ENCODE peak calls at places on chromosomes 12 and 14, in five cellular contexts. M is uterus, L is transverse colon, U is hepatocyte, D is pancreas. T is an unnamed sample.

GRCh38 chr14:99822166-99822527 is 28.9 kb downstream of the EML1 start:
- DNase-seq in M (no peak), L (no peak), U (no peak), D (no peak), T (no peak)

GRCh38 chr14:104598461-104599273 is 5.9 kb downstream of the TMEM179 start:
- DNase-seq in M (no peak), L (no peak), U (no peak), D (no peak), T (no peak)

GRCh38 chr14:51448831-51449665 is 202.7 kb upstream of the FRMD6 start:
- DNase-seq in M (no peak), L (no peak), U (no peak), D (peak; percentile 46), T (no peak)

GRCh38 chr12:132723764-132724140 is 13.1 kb downstream of the PGAM5 start:
- DNase-seq in M (no peak), L (no peak), U (no peak), D (no peak), T (no peak)

GRCh38 chr14:39467889-39468524 is 35.8 kb upstream of the FBXO33 start:
- DNase-seq in M (no peak), L (no peak), U (peak; percentile 51), D (no peak), T (peak; percentile 59)

GRCh38 chr12:19916982-19917381 is 451.4 kb upstream of the PDE3A start:
- DNase-seq in M (no peak), L (no peak), U (no peak), D (no peak), T (no peak)

GRCh38 chr14:80606347-80606772 is 335.2 kb downstream of the CEP128 start:
- DNase-seq in M (no peak), L (no peak), U (no peak), D (no peak), T (no peak)

GRCh38 chr14:22319526-22320352 is 269.3 kb downstream of the DAD1 start:
- DNase-seq in M (peak; percentile 41), L (peak; percentile 45), U (peak; percentile 80), D (peak; percentile 39), T (peak; percentile 89)

GRCh38 chr12:132174703-132175490 is 30.6 kb downstream of the NOC4L start:
- DNase-seq in M (no peak), L (no peak), U (no peak), D (no peak), T (peak; percentile 24)

GRCh38 chr12:33536431-33536830 is 96.8 kb upstream of the SYT10 start:
- DNase-seq in M (no peak), L (no peak), U (no peak), D (no peak), T (no peak)

GRCh38 chr14:49959822-49960408 is 67.0 kb downstream of the ARF6 start:
- DNase-seq in M (no peak), L (peak; percentile 77), U (no peak), D (no peak), T (no peak)

GRCh38 chr12:132166801-132167591 is 22.7 kb downstream of the NOC4L start:
- DNase-seq in M (no peak), L (no peak), U (no peak), D (no peak), T (no peak)

GRCh38 chr12:70919597-70920035 is 922 bp downstream of the PTPRR start:
- DNase-seq in M (no peak), L (no peak), U (peak; percentile 23), D (no peak), T (no peak)

GRCh38 chr12:132397934-132398385 is 68.6 kb upstream of the GALNT9 start:
- DNase-seq in M (no peak), L (no peak), U (no peak), D (no peak), T (no peak)

GRCh38 chr12:125203145-125203765 is 138.0 kb downstream of the AACS start:
- DNase-seq in M (no peak), L (no peak), U (no peak), D (no peak), T (peak; percentile 58)

GRCh38 chr14:102217987-102218421 is 78.3 kb downstream of the WDR20 start:
- DNase-seq in M (no peak), L (no peak), U (no peak), D (no peak), T (no peak)

GRCh38 chr12:5688226-5688625 is 256.3 kb downstream of the NTF3 start:
- DNase-seq in M (no peak), L (no peak), U (no peak), D (no peak), T (no peak)

GRCh38 chr12:6766651-6767300 is 613 bp downstream of the PTMS start:
- DNase-seq in M (peak; percentile 84), L (peak; percentile 83), U (peak; percentile 93), D (peak; percentile 84), T (peak; percentile 68)

GRCh38 chr14:63544641-63545234 is 1.6 kb upstream of the PPP2R5E start:
- DNase-seq in M (no peak), L (no peak), U (peak; percentile 16), D (no peak), T (peak; percentile 52)

GRCh38 chr14:50225067-50225973 is 6.1 kb downstream of the SOS2 start:
- DNase-seq in M (no peak), L (no peak), U (no peak), D (no peak), T (peak; percentile 87)

GRCh38 chr14:64682173-64682710 is 22.0 kb upstream of the PLEKHG3 start:
- DNase-seq in M (peak; percentile 86), L (peak; percentile 64), U (peak; percentile 82), D (peak; percentile 77), T (peak; percentile 72)
- TF ChIP-seq CTCF in M (no peak), L (no peak), U (no peak), D (no peak), T (peak; percentile 38)

GRCh38 chr12:45933504-45933903 is 56.9 kb downstream of the SCAF11 start:
- DNase-seq in M (no peak), L (no peak), U (no peak), D (no peak), T (no peak)
- H3K36me3 ChIP-seq in M (no peaks in the 10 kb centered on the region), L (peaks cover 31% of the 10 kb centered on the region), U (no peaks in the 10 kb centered on the region), D (peaks cover 4% of the 10 kb centered on the region), T (peaks cover 38% of the 10 kb centered on the region)

GRCh38 chr12:99979471-99979870 is 5.3 kb downstream of the ANKS1B start:
- DNase-seq in M (no peak), L (no peak), U (no peak), D (no peak), T (no peak)

GRCh38 chr12:99984271-99985128 is at the start of gene ANKS1B:
- DNase-seq in M (peak; percentile 55), L (peak; percentile 24), U (peak; percentile 72), D (peak; percentile 56), T (peak; percentile 49)

GRCh38 chr12:99983721-99984258 is 946 bp downstream of the ANKS1B start:
- DNase-seq in M (peak; percentile 13), L (no peak), U (peak; percentile 4), D (no peak), T (no peak)

GRCh38 chr12:99985129-99985570 is 414 bp upstream of the ANKS1B start:
- DNase-seq in M (no peak), L (no peak), U (no peak), D (no peak), T (no peak)

GRCh38 chr12:99981639-99982190 is 3.0 kb downstream of the ANKS1B start:
- DNase-seq in M (no peak), L (no peak), U (no peak), D (no peak), T (no peak)
- H3K27me3 ChIP-seq in M (no peaks in the 10 kb centered on the region), L (peaks cover 31% of the 10 kb centered on the region), U (peaks cover 52% of the 10 kb centered on the region), D (no peaks in the 10 kb centered on the region), T (peaks cover 73% of the 10 kb centered on the region)

DNA sequence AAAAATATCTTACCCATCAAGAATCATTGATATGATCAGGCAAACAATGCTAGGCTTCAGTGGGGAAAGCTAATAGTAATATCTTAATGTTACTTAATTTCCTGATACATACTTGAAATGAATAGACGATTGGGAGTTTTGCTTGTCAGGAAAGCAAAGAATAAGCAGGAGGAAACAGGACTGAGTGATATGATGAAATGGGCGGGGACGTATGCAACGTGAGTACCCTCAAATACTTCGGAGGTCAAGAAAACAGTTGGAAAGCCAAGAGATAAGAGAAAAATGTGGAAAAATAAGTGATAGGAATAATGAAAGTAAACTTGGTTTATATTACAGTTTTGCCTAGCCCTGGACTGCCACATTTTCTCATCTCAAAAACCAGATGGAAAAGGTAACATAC is 49.2 kb downstream of the METTL25 start:
- DNase-seq in M (no peak), L (no peak), U (no peak), D (no peak), T (no peak)
- TF ChIP-seq CTCF in M (no peak), L (no peak), U (no peak), D (no peak), T (no peak)

GRCh38 chr14:91187271-91187670 is 57.2 kb downstream of the GPR68 start:
- DNase-seq in M (no peak), L (no peak), U (no peak), D (no peak), T (no peak)
- H3K36me3 ChIP-seq in M (no peaks in the 10 kb centered on the region), L (peaks cover 55% of the 10 kb centered on the region), U (no peaks in the 10 kb centered on the region), D (no peaks in the 10 kb centered on the region), T (no peaks in the 10 kb centered on the region)

DNA sequence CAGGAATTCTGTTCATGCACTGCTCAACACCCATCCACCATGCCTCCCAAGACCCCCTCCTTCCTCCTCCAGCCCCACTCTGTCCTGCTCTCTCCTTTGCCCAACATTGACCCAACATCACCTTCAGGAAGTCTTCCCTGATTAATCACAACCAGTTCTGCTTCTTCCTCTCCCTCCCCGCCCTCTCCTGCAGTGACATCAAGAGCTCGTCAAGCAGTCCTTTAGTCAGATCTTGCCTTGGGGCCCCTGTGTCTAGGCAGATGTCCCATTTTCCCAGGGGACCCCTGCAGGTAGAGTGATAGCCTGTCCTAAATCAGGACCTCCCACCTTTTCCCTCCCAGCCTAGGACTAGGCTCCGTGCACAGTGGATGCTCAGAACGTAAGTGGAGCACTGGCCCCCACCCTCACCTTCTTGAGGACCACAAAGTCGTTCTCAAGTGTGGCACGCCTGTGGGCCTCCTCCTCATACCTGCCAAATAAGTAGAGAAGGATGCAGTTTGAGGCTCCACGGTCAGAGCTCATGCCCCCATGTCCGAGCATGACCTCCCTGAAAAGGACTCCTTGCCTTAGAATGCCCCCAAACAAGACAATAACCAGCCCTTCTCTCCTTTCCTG is 2.3 kb downstream of the KRT78 start:
- DNase-seq in M (no peak), L (no peak), U (no peak), D (no peak), T (no peak)
- H3K27me3 ChIP-seq in M (no peaks in the 10 kb centered on the region), L (no peaks in the 10 kb centered on the region), U (no peaks in the 10 kb centered on the region), D (no peaks in the 10 kb centered on the region), T (no peaks in the 10 kb centered on the region)

T was measured in PC-3.